ENCODE peak calls at places on chromosomes 1 and 21, in four cellular contexts. One of them, this sample, is unnamed.

GRCh38 chr1:180133193-180133592 is 21.5 kb upstream of the QSOX1 start:
- DNase-seq in anterior cingulate cortex: no peak
- DNase-seq in activated T-cell treated with anti-CD3 and anti-CD28 coated beads, Interleukin-2, amount 50 U/mL, for 24 hours: no peak
- DNase-seq in stimulated activated CD8-positive, alpha-beta memory T cell treated with anti-CD3 and anti-CD28 coated beads, Interleukin-4, amount 100 ng/mL, for 4 hours: no peak
- DNase-seq in this sample: no peak

GRCh38 chr1:19552291-19553010 is 67.1 kb upstream of the CAPZB start:
- DNase-seq in anterior cingulate cortex: no peak
- DNase-seq in activated T-cell treated with anti-CD3 and anti-CD28 coated beads, Interleukin-2, amount 50 U/mL, for 24 hours: no peak
- DNase-seq in stimulated activated CD8-positive, alpha-beta memory T cell treated with anti-CD3 and anti-CD28 coated beads, Interleukin-4, amount 100 ng/mL, for 4 hours: no peak
- DNase-seq in this sample: no peak

GRCh38 chr1:36511804-36512798 is 29.4 kb upstream of the CSF3R start:
- DNase-seq in anterior cingulate cortex: no peak
- DNase-seq in activated T-cell treated with anti-CD3 and anti-CD28 coated beads, Interleukin-2, amount 50 U/mL, for 24 hours: no peak
- DNase-seq in stimulated activated CD8-positive, alpha-beta memory T cell treated with anti-CD3 and anti-CD28 coated beads, Interleukin-4, amount 100 ng/mL, for 4 hours: no peak
- DNase-seq in this sample: no peak

GRCh38 chr1:17633654-17634053 is 94.2 kb downstream of the ARHGEF10L start:
- DNase-seq in anterior cingulate cortex: no peak
- DNase-seq in activated T-cell treated with anti-CD3 and anti-CD28 coated beads, Interleukin-2, amount 50 U/mL, for 24 hours: no peak
- DNase-seq in stimulated activated CD8-positive, alpha-beta memory T cell treated with anti-CD3 and anti-CD28 coated beads, Interleukin-4, amount 100 ng/mL, for 4 hours: no peak
- DNase-seq in this sample: peak; percentile 75

GRCh38 chr1:203278087-203278884 is 27.0 kb upstream of the BTG2 start:
- DNase-seq in anterior cingulate cortex: peak; percentile 91
- DNase-seq in activated T-cell treated with anti-CD3 and anti-CD28 coated beads, Interleukin-2, amount 50 U/mL, for 24 hours: no peak
- DNase-seq in stimulated activated CD8-positive, alpha-beta memory T cell treated with anti-CD3 and anti-CD28 coated beads, Interleukin-4, amount 100 ng/mL, for 4 hours: no peak
- DNase-seq in this sample: peak; percentile 97

GRCh38 chr1:7267493-7267892 is 482.2 kb downstream of the CAMTA1 start:
- DNase-seq in anterior cingulate cortex: no peak
- DNase-seq in activated T-cell treated with anti-CD3 and anti-CD28 coated beads, Interleukin-2, amount 50 U/mL, for 24 hours: no peak
- DNase-seq in stimulated activated CD8-positive, alpha-beta memory T cell treated with anti-CD3 and anti-CD28 coated beads, Interleukin-4, amount 100 ng/mL, for 4 hours: no peak
- DNase-seq in this sample: no peak

GRCh38 chr21:29387598-29387997 is 88.9 kb downstream of the BACH1 start:
- DNase-seq in anterior cingulate cortex: no peak
- DNase-seq in activated T-cell treated with anti-CD3 and anti-CD28 coated beads, Interleukin-2, amount 50 U/mL, for 24 hours: no peak
- DNase-seq in stimulated activated CD8-positive, alpha-beta memory T cell treated with anti-CD3 and anti-CD28 coated beads, Interleukin-4, amount 100 ng/mL, for 4 hours: no peak
- DNase-seq in this sample: no peak

GRCh38 chr1:222634180-222635013 is 16.5 kb downstream of the MIA3 start:
- DNase-seq in anterior cingulate cortex: no peak
- DNase-seq in activated T-cell treated with anti-CD3 and anti-CD28 coated beads, Interleukin-2, amount 50 U/mL, for 24 hours: no peak
- DNase-seq in stimulated activated CD8-positive, alpha-beta memory T cell treated with anti-CD3 and anti-CD28 coated beads, Interleukin-4, amount 100 ng/mL, for 4 hours: no peak
- DNase-seq in this sample: no peak

GRCh38 chr1:154546264-154547043 is 12.0 kb downstream of the UBE2Q1 start:
- DNase-seq in anterior cingulate cortex: no peak
- DNase-seq in activated T-cell treated with anti-CD3 and anti-CD28 coated beads, Interleukin-2, amount 50 U/mL, for 24 hours: peak; percentile 68
- DNase-seq in stimulated activated CD8-positive, alpha-beta memory T cell treated with anti-CD3 and anti-CD28 coated beads, Interleukin-4, amount 100 ng/mL, for 4 hours: no peak
- DNase-seq in this sample: peak; percentile 66